ENCODE peak calls at places on chromosome 14, in six cellular contexts. L, G, C, Q, K and J are unnamed samples.

GRCh38 chr14:100762089-100762515 is 35.4 kb downstream of the DLK1 start:
- DNase-seq in G (no peak), Q (no peak), C (no peak), L (no peak), K (peak), J (peak)

GRCh38 chr14:87888136-87888999 is 104.6 kb downstream of the GALC start:
- DNase-seq in L (peak), G (no peak), C (no peak), K (peak), Q (peak), J (peak)

GRCh38 chr14:66403183-66403582 is 83.0 kb upstream of the CCDC196 start:
- DNase-seq in C (no peak), L (no peak), K (peak), G (peak), Q (no peak), J (peak)

GRCh38 chr14:77848031-77848430 is 48.1 kb downstream of the ADCK1 start:
- DNase-seq in L (no peak), G (no peak), C (no peak), K (peak), Q (no peak), J (no peak)

GRCh38 chr14:101734241-101734847 is 27.2 kb upstream of the PPP2R5C start:
- DNase-seq in L (no peak), K (no peak), C (no peak), G (no peak), Q (no peak), J (no peak)

GRCh38 chr14:68513137-68513536 is 279.7 kb downstream of the ZFP36L1 start:
- DNase-seq in Q (no peak), L (no peak), K (no peak), G (no peak), C (no peak), J (peak)

GRCh38 chr14:39365354-39365753 is 66.9 kb downstream of the FBXO33 start:
- DNase-seq in C (no peak), G (no peak), Q (no peak), K (no peak), L (no peak), J (no peak)

GRCh38 chr14:52825085-52825484 is 33.7 kb upstream of the GNPNAT1 start:
- DNase-seq in Q (no peak), G (no peak), K (no peak), C (no peak), L (no peak), J (no peak)

GRCh38 chr14:68468437-68469207 is 324.2 kb downstream of the ZFP36L1 start:
- DNase-seq in L (no peak), Q (peak), C (no peak), G (no peak), K (peak), J (peak)

GRCh38 chr14:74326369-74327152 is 21.7 kb upstream of the VRTN start:
- DNase-seq in K (no peak), C (no peak), G (no peak), Q (no peak), L (no peak), J (no peak)

GRCh38 chr14:61244051-61244450 is 37.1 kb downstream of the TMEM30B start:
- DNase-seq in L (no peak), G (no peak), K (no peak), Q (no peak), C (no peak), J (no peak)

GRCh38 chr14:93936245-93936644 is 9.1 kb downstream of the FAM181A start:
- DNase-seq in L (no peak), G (no peak), K (no peak), C (no peak), Q (peak), J (peak)

GRCh38 chr14:36519431-36520321 is at the start of gene NKX2-1:
- DNase-seq in G (no peak), K (no peak), Q (peak), L (no peak), C (no peak), J (no peak)

DNA sequence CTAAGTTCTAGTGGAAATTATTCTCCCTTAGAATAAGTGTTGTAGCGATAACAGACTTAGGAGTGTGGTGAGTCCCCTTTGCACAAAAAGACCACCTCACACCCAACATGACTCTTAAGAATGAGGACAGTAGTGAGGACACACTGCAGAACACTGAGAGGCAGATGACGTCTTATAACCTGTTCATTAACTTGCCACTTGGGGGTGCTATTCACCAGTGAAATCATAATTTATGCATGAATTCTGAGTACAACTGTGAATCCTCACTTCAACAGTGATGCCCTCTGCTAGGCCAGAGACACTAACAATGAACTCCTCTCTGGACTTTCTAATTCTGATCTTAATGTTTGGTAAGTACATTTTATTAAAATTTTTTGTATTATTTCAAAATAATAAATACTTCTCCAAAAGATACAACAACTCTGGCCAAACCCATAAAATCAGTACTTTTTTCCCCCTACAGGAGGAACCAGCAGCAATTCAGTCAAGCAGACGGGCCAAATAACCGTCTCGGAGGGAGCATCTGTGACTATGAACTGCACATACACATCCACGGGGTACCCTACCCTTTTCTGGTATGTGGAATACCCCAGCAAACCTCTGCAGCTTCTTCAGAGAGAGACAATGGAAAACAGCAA is 274.7 kb downstream of the DAD1 start:
- DNase-seq in C (no peak), Q (peak), L (peak), G (no peak), K (peak), J (peak)
- TF ChIP-seq CTCF in C (no peak), Q (peak), L (peak), G (peak), K (peak), J (peak)

DNA sequence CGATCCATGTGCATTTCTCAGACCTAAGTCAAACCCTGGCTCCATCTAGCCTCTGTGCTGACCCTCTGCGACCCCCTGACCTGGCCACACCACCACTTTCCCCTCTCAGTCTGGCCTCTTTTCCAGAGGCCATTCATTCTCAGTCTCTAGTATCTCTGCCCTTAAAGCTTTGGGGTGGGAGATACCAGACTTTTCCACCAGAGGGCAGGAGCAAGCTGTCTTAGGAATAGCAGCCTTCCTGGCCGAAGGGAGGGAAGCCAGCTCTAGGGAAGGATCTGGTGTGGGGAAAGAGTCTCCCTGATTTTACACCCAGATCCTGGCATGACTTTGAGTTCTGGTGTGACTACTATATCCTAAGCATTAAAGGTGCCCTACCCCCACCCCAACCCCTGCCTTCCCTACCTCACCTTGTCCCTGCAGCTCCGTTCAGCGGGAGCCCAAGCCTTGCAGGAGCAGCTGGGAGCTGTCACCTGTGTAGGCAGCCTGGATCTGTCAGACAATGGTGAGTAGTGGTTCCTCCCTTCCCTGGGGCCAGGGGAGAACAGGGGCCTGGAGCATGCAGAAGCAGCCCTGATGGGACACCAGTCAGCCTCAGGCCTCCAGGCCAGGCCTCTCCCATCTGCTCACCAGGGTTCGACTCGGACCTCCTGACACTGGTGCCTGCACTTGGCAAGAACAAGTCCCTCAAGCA is 6.6 kb downstream of the CARMIL3 start:
- DNase-seq in K (peak), C (peak), L (peak), G (no peak), Q (peak), J (peak)
- TF ChIP-seq CTCF in K (peak), C (peak), L (peak), G (peak), Q (peak), J (peak)

GRCh38 chr14:24274101-24274543 is 2.7 kb upstream of the RABGGTA start:
- DNase-seq in K (peak), Q (peak), L (no peak), G (peak), C (peak), J (peak)

GRCh38 chr14:24271834-24272263 is 452 bp upstream of the RABGGTA start:
- DNase-seq in G (no peak), K (no peak), Q (no peak), L (no peak), C (no peak), J (no peak)

GRCh38 chr14:24275524-24276139 is 4.2 kb upstream of the RABGGTA start:
- DNase-seq in C (no peak), L (no peak), Q (no peak), G (no peak), K (no peak), J (no peak)

GRCh38 chr14:24272442-24272841 is 1.0 kb upstream of the RABGGTA start:
- DNase-seq in G (no peak), C (no peak), L (no peak), K (no peak), Q (no peak), J (no peak)

DNA sequence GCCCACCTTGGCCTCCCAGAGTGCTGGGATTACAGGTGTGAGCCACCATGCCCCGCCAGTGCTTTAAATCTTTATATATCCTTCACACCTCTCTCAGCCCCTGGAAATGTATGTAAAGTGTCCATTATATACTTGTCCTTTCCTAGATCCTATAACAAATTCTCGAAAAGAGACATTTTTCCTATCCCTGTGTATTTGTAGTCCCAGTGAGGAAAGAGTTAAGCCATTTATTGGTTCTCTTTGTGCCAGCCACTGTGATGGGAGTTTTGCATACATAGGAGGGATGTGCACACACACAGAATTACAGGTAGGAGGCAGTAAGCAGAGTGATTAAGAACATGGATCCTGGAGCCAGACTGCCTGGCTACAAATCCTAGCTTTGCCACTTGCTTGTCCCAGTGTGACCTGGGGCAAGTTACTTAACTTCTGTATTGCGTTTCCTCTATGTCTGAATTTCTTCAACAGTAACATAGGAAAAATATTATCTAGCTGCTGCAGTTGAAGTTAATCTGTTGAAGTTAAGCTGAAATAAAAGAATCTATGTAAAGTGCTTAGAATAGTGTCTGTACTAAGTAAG is 2.1 kb upstream of the RABGGTA start:
- DNase-seq in K (no peak), G (no peak), C (no peak), L (no peak), Q (no peak), J (peak)
- TF ChIP-seq CTCF in K (no peak), G (peak), C (no peak), L (no peak), Q (no peak), J (peak)

DNA sequence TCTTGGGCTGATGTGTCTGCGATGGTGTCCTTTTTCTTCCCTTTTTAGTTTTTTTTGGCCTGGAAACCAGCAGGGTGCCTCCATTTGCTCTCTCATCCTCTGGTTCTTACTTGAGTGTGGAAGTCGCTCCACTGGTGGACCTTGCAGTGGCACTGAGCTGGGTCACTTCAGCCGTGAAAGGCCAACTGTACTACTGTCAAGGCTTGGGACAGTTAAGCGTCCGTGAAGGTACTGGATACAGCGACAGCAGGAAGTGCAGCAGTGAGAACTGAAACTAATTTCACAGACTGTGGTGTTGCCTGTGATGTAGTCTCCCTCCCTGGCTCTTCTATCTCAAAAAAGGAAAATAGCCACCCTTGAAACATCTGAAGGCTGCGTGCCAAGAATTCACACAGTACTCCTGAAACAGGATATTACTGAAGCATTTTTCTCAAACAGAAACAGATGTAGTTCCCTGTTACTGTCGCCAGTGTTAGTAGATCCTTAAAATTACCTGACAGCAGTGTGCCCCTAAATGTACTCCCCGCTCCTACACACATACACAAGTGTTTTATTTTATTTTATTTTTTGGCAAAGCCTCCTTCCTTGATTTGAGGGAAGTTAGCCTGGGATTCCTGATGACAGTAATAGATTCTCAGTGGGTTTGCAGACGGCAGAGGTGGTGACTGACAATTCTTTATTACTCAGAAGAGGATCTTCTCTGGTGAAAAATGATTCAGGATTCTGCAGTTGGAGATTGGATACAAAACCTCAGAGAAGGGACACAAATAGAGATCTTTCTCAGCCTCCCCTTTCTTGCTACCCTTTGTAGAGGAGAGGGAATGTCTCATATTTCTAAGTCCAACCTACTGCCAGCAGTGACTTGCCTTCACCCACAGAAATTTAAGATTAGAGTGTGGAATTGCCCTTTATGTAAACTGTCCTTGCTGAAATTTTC is 4.3 kb downstream of the SUSD6 start:
- DNase-seq in K (peak), L (peak), G (peak), Q (peak), C (no peak), J (peak)
- TF ChIP-seq CTCF in K (no peak), L (no peak), G (no peak), Q (no peak), C (no peak), J (no peak)

GRCh38 chr14:23525611-23526010 is 26.0 kb downstream of the ZFHX2 start:
- DNase-seq in C (no peak), G (no peak), Q (no peak), K (no peak), L (no peak), J (no peak)

GRCh38 chr14:23531391-23531790 is 20.2 kb downstream of the ZFHX2 start:
- DNase-seq in K (no peak), Q (no peak), G (no peak), L (no peak), C (no peak), J (no peak)

GRCh38 chr14:23529016-23529740 is 22.4 kb downstream of the ZFHX2 start:
- DNase-seq in C (no peak), K (no peak), Q (no peak), G (no peak), L (no peak), J (no peak)

GRCh38 chr14:23530360-23531055 is 21.1 kb downstream of the ZFHX2 start:
- DNase-seq in G (no peak), Q (no peak), C (no peak), K (no peak), L (no peak), J (no peak)

GRCh38 chr14:23528555-23528954 is 23.0 kb downstream of the ZFHX2 start:
- DNase-seq in Q (peak), K (no peak), C (no peak), L (no peak), G (no peak), J (no peak)
- TF ChIP-seq CTCF in Q (no peak), K (no peak), C (no peak), L (no peak), G (no peak), J (no peak)

GRCh38 chr14:58871972-58872530 is 234.3 kb downstream of the DACT1 start:
- DNase-seq in L (no peak), K (peak), G (no peak), C (no peak), Q (no peak), J (peak)
- TF ChIP-seq CTCF in L (no peak), K (no peak), G (no peak), C (no peak), Q (no peak), J (no peak)

DNA sequence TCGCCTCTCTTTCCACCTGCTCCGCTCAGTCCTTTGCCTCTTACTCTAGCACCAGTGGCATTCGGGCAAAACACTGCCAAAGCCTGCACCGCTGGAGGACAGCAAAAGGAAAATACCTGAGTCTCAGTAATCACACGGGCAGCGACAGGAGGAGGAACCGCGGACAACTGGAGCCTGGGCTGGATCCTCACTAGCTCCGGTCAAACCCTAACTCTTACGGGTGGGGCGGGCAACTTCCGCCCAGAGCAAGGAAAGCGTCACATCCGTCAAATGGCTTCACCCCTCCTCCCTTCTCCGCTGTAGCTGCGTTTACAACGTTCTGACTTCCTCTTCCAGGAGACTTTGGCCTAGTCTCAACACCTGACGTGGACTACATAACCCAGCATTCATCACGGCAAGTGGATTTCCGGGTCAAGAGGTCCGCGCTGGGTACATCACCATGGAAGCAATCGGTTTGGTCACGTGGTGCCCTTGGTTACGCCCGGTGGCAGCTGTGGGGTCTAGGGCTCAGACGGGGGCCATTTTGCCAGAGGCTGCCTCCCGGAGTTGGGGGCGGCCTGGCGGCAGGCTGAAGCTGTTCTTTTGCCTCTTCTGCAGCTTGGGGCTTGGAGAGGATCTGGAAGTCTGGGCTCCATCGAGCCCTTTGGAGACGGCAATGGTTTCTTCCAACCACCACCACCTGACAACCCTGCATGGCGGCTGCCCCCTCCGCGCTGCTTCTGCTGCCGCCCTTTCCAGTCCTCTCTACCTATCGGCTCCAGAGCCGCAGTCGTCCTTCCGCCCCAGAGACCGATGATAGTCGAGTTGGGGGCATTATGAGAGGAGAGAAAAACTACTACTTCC is at the start of the genes KLHL28 and TOGARAM1:
- DNase-seq in C (peak), G (peak), L (peak), K (peak), Q (peak), J (peak)
- TF ChIP-seq CTCF in C (no peak), G (no peak), L (no peak), K (no peak), Q (no peak), J (no peak)